ENCODE peak calls at places on chromosomes 7 and 10, in ten cellular contexts. One of them, this sample, is unnamed.

GRCh38 chr10:114703377-114704125 is 45.5 kb upstream of the ABLIM1 start:
- DNase-seq in RKO: no peak
- DNase-seq in A172: peak; percentile 42
- DNase-seq in posterior cingulate gyrus: no peak
- DNase-seq in esophagus squamous epithelium: no peak
- DNase-seq in ACHN: peak; percentile 64
- DNase-seq in fibroblast of mammary gland: peak; percentile 30
- DNase-seq in choroid plexus epithelial cell: peak; percentile 49
- DNase-seq in pons: no peak
- DNase-seq in stimulated activated CD4-positive, alpha-beta T cell treated with anti-CD3 and anti-CD28 coated beads, TNF-alpha, amount 100 ng/mL, for 4 hours: no peak
- DNase-seq in this sample: no peak

GRCh38 chr7:27950123-27950522 is 210.2 kb downstream of the TAX1BP1 start:
- DNase-seq in stimulated activated CD4-positive, alpha-beta T cell treated with anti-CD3 and anti-CD28 coated beads, TNF-alpha, amount 100 ng/mL, for 4 hours: no peak
- DNase-seq in posterior cingulate gyrus: no peak
- DNase-seq in fibroblast of mammary gland: no peak
- DNase-seq in A172: no peak
- DNase-seq in ACHN: no peak
- DNase-seq in RKO: no peak
- DNase-seq in esophagus squamous epithelium: no peak
- DNase-seq in choroid plexus epithelial cell: no peak
- DNase-seq in pons: no peak
- DNase-seq in this sample: no peak

GRCh38 chr7:82605247-82605864 is 161.8 kb upstream of the CACNA2D1 start:
- DNase-seq in choroid plexus epithelial cell: peak; percentile 74
- DNase-seq in posterior cingulate gyrus: no peak
- DNase-seq in stimulated activated CD4-positive, alpha-beta T cell treated with anti-CD3 and anti-CD28 coated beads, TNF-alpha, amount 100 ng/mL, for 4 hours: no peak
- DNase-seq in esophagus squamous epithelium: no peak
- DNase-seq in ACHN: peak; percentile 59
- DNase-seq in fibroblast of mammary gland: peak; percentile 47
- DNase-seq in RKO: peak; percentile 53
- DNase-seq in pons: peak; percentile 54
- DNase-seq in A172: peak; percentile 21
- DNase-seq in this sample: no peak

GRCh38 chr7:826230-826905 is 5.9 kb upstream of the SUN1 start:
- DNase-seq in esophagus squamous epithelium: no peak
- DNase-seq in stimulated activated CD4-positive, alpha-beta T cell treated with anti-CD3 and anti-CD28 coated beads, TNF-alpha, amount 100 ng/mL, for 4 hours: no peak
- DNase-seq in choroid plexus epithelial cell: no peak
- DNase-seq in posterior cingulate gyrus: peak; percentile 82
- DNase-seq in fibroblast of mammary gland: peak; percentile 25
- DNase-seq in pons: no peak
- DNase-seq in RKO: no peak
- DNase-seq in A172: no peak
- DNase-seq in ACHN: no peak
- DNase-seq in this sample: no peak

GRCh38 chr7:42107484-42107883 is 129.5 kb downstream of the GLI3 start:
- DNase-seq in ACHN: peak; percentile 29
- DNase-seq in stimulated activated CD4-positive, alpha-beta T cell treated with anti-CD3 and anti-CD28 coated beads, TNF-alpha, amount 100 ng/mL, for 4 hours: no peak
- DNase-seq in A172: peak; percentile 90
- DNase-seq in fibroblast of mammary gland: peak; percentile 63
- DNase-seq in RKO: no peak
- DNase-seq in posterior cingulate gyrus: no peak
- DNase-seq in pons: no peak
- DNase-seq in esophagus squamous epithelium: no peak
- DNase-seq in choroid plexus epithelial cell: peak; percentile 22
- DNase-seq in this sample: no peak

GRCh38 chr10:7027913-7028808 is 382.7 kb downstream of the SFMBT2 start:
- DNase-seq in fibroblast of mammary gland: peak; percentile 68
- DNase-seq in stimulated activated CD4-positive, alpha-beta T cell treated with anti-CD3 and anti-CD28 coated beads, TNF-alpha, amount 100 ng/mL, for 4 hours: no peak
- DNase-seq in RKO: peak; percentile 18
- DNase-seq in choroid plexus epithelial cell: no peak
- DNase-seq in pons: no peak
- DNase-seq in posterior cingulate gyrus: no peak
- DNase-seq in A172: peak; percentile 67
- DNase-seq in esophagus squamous epithelium: no peak
- DNase-seq in ACHN: no peak
- DNase-seq in this sample: no peak

GRCh38 chr7:154512121-154512621 is 460.0 kb downstream of the DPP6 start:
- DNase-seq in A172: no peak
- DNase-seq in ACHN: no peak
- DNase-seq in RKO: no peak
- DNase-seq in pons: no peak
- DNase-seq in fibroblast of mammary gland: no peak
- DNase-seq in posterior cingulate gyrus: no peak
- DNase-seq in choroid plexus epithelial cell: no peak
- DNase-seq in esophagus squamous epithelium: no peak
- DNase-seq in stimulated activated CD4-positive, alpha-beta T cell treated with anti-CD3 and anti-CD28 coated beads, TNF-alpha, amount 100 ng/mL, for 4 hours: no peak
- DNase-seq in this sample: no peak

GRCh38 chr10:51063659-51064535 is 10.4 kb upstream of the PRKG1 start:
- DNase-seq in posterior cingulate gyrus: no peak
- DNase-seq in esophagus squamous epithelium: no peak
- DNase-seq in A172: peak; percentile 4
- DNase-seq in fibroblast of mammary gland: peak; percentile 77
- DNase-seq in ACHN: peak; percentile 44
- DNase-seq in RKO: peak; percentile 29
- DNase-seq in stimulated activated CD4-positive, alpha-beta T cell treated with anti-CD3 and anti-CD28 coated beads, TNF-alpha, amount 100 ng/mL, for 4 hours: no peak
- DNase-seq in pons: peak; percentile 51
- DNase-seq in choroid plexus epithelial cell: peak; percentile 80
- DNase-seq in this sample: no peak

GRCh38 chr10:99431190-99431549 is 746 bp upstream of the GOT1 start:
- DNase-seq in choroid plexus epithelial cell: peak; percentile 40
- DNase-seq in posterior cingulate gyrus: peak; percentile 90
- DNase-seq in A172: peak; percentile 55
- DNase-seq in RKO: peak; percentile 80
- DNase-seq in ACHN: peak; percentile 69
- DNase-seq in stimulated activated CD4-positive, alpha-beta T cell treated with anti-CD3 and anti-CD28 coated beads, TNF-alpha, amount 100 ng/mL, for 4 hours: no peak
- DNase-seq in fibroblast of mammary gland: peak; percentile 66
- DNase-seq in esophagus squamous epithelium: no peak
- DNase-seq in pons: peak; percentile 76
- DNase-seq in this sample: peak; percentile 86

GRCh38 chr10:78416031-78416800 is 382.6 kb downstream of the RPS24 start:
- DNase-seq in esophagus squamous epithelium: no peak
- DNase-seq in choroid plexus epithelial cell: no peak
- DNase-seq in pons: no peak
- DNase-seq in fibroblast of mammary gland: peak; percentile 72
- DNase-seq in A172: peak; percentile 75
- DNase-seq in stimulated activated CD4-positive, alpha-beta T cell treated with anti-CD3 and anti-CD28 coated beads, TNF-alpha, amount 100 ng/mL, for 4 hours: no peak
- DNase-seq in RKO: peak; percentile 49
- DNase-seq in ACHN: peak; percentile 9
- DNase-seq in posterior cingulate gyrus: no peak
- DNase-seq in this sample: no peak

GRCh38 chr10:4651404-4652037 is 174.5 kb upstream of the AKR1E2 start:
- DNase-seq in esophagus squamous epithelium: no peak
- DNase-seq in RKO: peak; percentile 49
- DNase-seq in choroid plexus epithelial cell: no peak
- DNase-seq in pons: no peak
- DNase-seq in stimulated activated CD4-positive, alpha-beta T cell treated with anti-CD3 and anti-CD28 coated beads, TNF-alpha, amount 100 ng/mL, for 4 hours: no peak
- DNase-seq in posterior cingulate gyrus: no peak
- DNase-seq in ACHN: no peak
- DNase-seq in A172: no peak
- DNase-seq in fibroblast of mammary gland: peak; percentile 38
- DNase-seq in this sample: no peak

GRCh38 chr10:106107711-106108110 is 1056.8 kb downstream of the SORCS1 start:
- DNase-seq in stimulated activated CD4-positive, alpha-beta T cell treated with anti-CD3 and anti-CD28 coated beads, TNF-alpha, amount 100 ng/mL, for 4 hours: no peak
- DNase-seq in esophagus squamous epithelium: no peak
- DNase-seq in A172: no peak
- DNase-seq in choroid plexus epithelial cell: peak; percentile 62
- DNase-seq in ACHN: no peak
- DNase-seq in RKO: no peak
- DNase-seq in posterior cingulate gyrus: no peak
- DNase-seq in fibroblast of mammary gland: peak; percentile 84
- DNase-seq in pons: no peak
- DNase-seq in this sample: no peak

GRCh38 chr10:44300666-44301649 is 83.9 kb downstream of the CXCL12 start:
- DNase-seq in ACHN: peak; percentile 39
- DNase-seq in A172: peak; percentile 100
- DNase-seq in choroid plexus epithelial cell: peak; percentile 32
- DNase-seq in RKO: peak; percentile 85
- DNase-seq in fibroblast of mammary gland: peak; percentile 100
- DNase-seq in posterior cingulate gyrus: no peak
- DNase-seq in pons: no peak
- DNase-seq in stimulated activated CD4-positive, alpha-beta T cell treated with anti-CD3 and anti-CD28 coated beads, TNF-alpha, amount 100 ng/mL, for 4 hours: no peak
- DNase-seq in esophagus squamous epithelium: no peak
- DNase-seq in this sample: no peak

GRCh38 chr7:106465704-106466468 is 181.1 kb upstream of the NAMPT start:
- DNase-seq in ACHN: no peak
- DNase-seq in A172: no peak
- DNase-seq in RKO: no peak
- DNase-seq in posterior cingulate gyrus: no peak
- DNase-seq in fibroblast of mammary gland: no peak
- DNase-seq in esophagus squamous epithelium: no peak
- DNase-seq in choroid plexus epithelial cell: peak; percentile 63
- DNase-seq in pons: no peak
- DNase-seq in stimulated activated CD4-positive, alpha-beta T cell treated with anti-CD3 and anti-CD28 coated beads, TNF-alpha, amount 100 ng/mL, for 4 hours: no peak
- DNase-seq in this sample: no peak